ENCODE peak calls at places on chromosome 3, in ten cellular contexts. L is Panc1, S is foreskin fibroblast, P is left ventricle myocardium inferior, I is A549, O is mammary epithelial cell, T is neural progenitor cell, F is AG09319, V is bronchial epithelial cell, Q is endothelial cell. U is an unnamed sample.

GRCh38 chr3:65146149-65146548 is 458.3 kb upstream of the ADAMTS9 start:
- DNase-seq in T (peak), L (no peak), Q (no peak), V (peak), O (peak), P (no peak), F (no peak), I (no peak), S (peak), U (no peak)

GRCh38 chr3:142315083-142315482 is 89.7 kb upstream of the GK5 start:
- DNase-seq in I (peak), O (peak), T (no peak), F (peak), Q (no peak), P (no peak), V (peak), S (peak), L (no peak), U (no peak)

GRCh38 chr3:4741404-4742307 is 237.6 kb upstream of the BHLHE40 start:
- DNase-seq in I (peak), T (no peak), V (peak), F (peak), O (peak), S (peak), L (peak), Q (no peak), P (no peak), U (peak)

GRCh38 chr3:184663756-184664155 is 48.1 kb downstream of the MAGEF1 start:
- DNase-seq in F (peak), V (no peak), O (no peak), P (no peak), L (no peak), S (peak), Q (no peak), T (no peak), I (no peak), U (no peak)

GRCh38 chr3:158532099-158532734 is 38.8 kb upstream of the MLF1 start:
- DNase-seq in I (peak), O (peak), T (peak), Q (peak), L (peak), P (no peak), F (no peak), V (peak), S (peak), U (peak)

GRCh38 chr3:143167956-143168355 is 48.4 kb downstream of the CHST2 start:
- DNase-seq in Q (no peak), I (no peak), S (peak), L (no peak), T (no peak), P (no peak), F (no peak), O (peak), V (peak), U (no peak)

GRCh38 chr3:57147071-57147470 is 18.1 kb downstream of the IL17RD start:
- DNase-seq in O (no peak), I (no peak), V (no peak), T (no peak), P (no peak), F (no peak), Q (no peak), S (no peak), L (no peak), U (no peak)

GRCh38 chr3:72953325-72953956 is 43.2 kb upstream of the PPP4R2 start:
- DNase-seq in P (no peak), F (no peak), Q (no peak), I (peak), L (no peak), T (no peak), S (peak), O (no peak), V (peak), U (no peak)

GRCh38 chr3:102979202-102979601 is 544.4 kb downstream of the ZPLD1 start:
- DNase-seq in P (no peak), V (no peak), I (no peak), T (no peak), Q (no peak), O (no peak), L (no peak), F (no peak), S (no peak), U (no peak)

GRCh38 chr3:16512435-16513140 is 911 bp downstream of the RFTN1 start:
- DNase-seq in Q (peak), P (peak), F (no peak), S (peak), I (no peak), V (peak), L (no peak), O (no peak), T (peak), U (peak)

GRCh38 chr3:61269460-61269859 is 18.2 kb upstream of the FHIT start:
- DNase-seq in F (no peak), O (no peak), S (no peak), P (no peak), T (no peak), L (no peak), I (no peak), Q (no peak), V (no peak), U (no peak)

GRCh38 chr3:30617653-30618052 is 11.3 kb downstream of the TGFBR2 start:
- DNase-seq in O (no peak), S (no peak), V (no peak), P (no peak), Q (no peak), I (no peak), L (no peak), T (no peak), F (no peak), U (no peak)

GRCh38 chr3:194931366-194931765 is 245.7 kb downstream of the FAM43A start:
- DNase-seq in F (no peak), T (no peak), P (no peak), Q (no peak), L (no peak), V (no peak), I (no peak), O (no peak), S (no peak), U (no peak)

GRCh38 chr3:139664958-139665357 is 12.8 kb downstream of the NMNAT3 start:
- DNase-seq in P (no peak), L (no peak), Q (no peak), V (no peak), I (no peak), O (no peak), F (no peak), T (no peak), S (no peak), U (no peak)

GRCh38 chr3:46699846-46700523 is 1.2 kb upstream of the TMIE start:
- DNase-seq in T (no peak), S (no peak), O (no peak), F (no peak), I (no peak), P (peak), Q (no peak), L (no peak), V (no peak), U (no peak)

GRCh38 chr3:128152419-128153155 is 694 bp upstream of the EEFSEC start:
- DNase-seq in S (no peak), I (peak), F (no peak), O (no peak), P (no peak), Q (no peak), V (peak), T (no peak), L (peak), U (no peak)

GRCh38 chr3:38957296-38957695 is 94.4 kb downstream of the SCN11A start:
- DNase-seq in F (no peak), Q (no peak), L (no peak), P (no peak), O (peak), S (no peak), I (no peak), T (no peak), V (no peak), U (no peak)

DNA sequence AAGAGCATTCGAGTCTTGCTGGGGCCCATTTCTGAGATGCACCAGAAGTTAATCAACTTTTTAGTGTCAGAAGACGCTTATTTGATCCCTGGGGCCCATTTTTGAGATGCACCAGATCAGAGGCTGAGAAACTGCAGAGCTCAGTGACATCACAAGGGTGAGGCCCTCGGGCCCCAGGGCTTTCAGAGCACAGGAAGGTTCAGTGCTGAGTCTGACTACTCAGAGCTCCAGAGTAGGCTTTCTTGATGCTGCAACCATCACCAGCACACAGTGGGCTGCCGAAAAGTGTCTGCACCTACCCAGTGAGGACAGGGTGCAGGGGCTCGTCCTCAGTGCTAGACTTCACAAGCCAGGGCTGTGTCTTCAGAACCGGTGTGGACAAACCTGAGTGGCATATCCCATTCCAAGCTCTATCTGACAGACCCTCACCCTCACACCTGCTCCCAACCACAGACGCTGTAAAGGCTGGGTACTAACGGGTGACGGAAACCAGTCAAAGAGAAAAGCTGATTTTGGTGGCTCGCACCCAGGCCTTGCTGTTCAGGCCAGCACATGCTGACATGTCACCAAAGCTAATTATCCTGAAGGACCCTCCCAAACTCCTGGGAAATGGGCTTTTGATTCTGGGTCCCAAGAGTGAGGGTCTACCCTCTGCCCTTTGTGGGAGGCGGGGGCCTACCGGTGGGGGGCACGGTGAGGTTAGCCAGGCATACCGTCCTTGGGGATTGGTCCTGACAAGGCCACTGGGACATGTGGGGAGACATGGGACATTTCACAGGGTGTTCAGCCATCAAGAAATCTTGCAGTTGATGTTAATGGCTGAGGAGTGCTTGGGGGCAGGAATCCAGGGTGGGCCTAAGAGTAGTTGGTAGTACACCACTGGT is 83.0 kb downstream of the PDCD6IP start:
- DNase-seq in I (no peak), F (no peak), O (no peak), Q (no peak), P (no peak), T (no peak), S (no peak), V (no peak), L (no peak), U (no peak)
- TF ChIP-seq CTCF in I (no peak), F (no peak), O (no peak), Q (no peak), P (no peak), T (no peak), S (no peak), V (no peak), L (no peak), U (no peak)

GRCh38 chr3:134298281-134298680 is 47.6 kb upstream of the RYK start:
- DNase-seq in I (no peak), P (no peak), S (no peak), L (no peak), F (no peak), T (no peak), Q (no peak), O (no peak), V (no peak), U (no peak)

GRCh38 chr3:134299185-134299887 is 48.7 kb upstream of the RYK start:
- DNase-seq in O (peak), P (no peak), Q (no peak), S (peak), V (no peak), L (no peak), F (no peak), T (peak), I (no peak), U (no peak)

GRCh38 chr3:134299888-134300206 is 49.2 kb upstream of the RYK start:
- DNase-seq in P (no peak), T (no peak), F (no peak), L (no peak), S (peak), Q (no peak), V (no peak), O (no peak), I (no peak), U (no peak)

GRCh38 chr3:134302674-134303073 is 52.0 kb upstream of the RYK start:
- DNase-seq in V (no peak), S (no peak), L (no peak), P (no peak), I (no peak), O (no peak), Q (no peak), T (no peak), F (no peak), U (no peak)

DNA sequence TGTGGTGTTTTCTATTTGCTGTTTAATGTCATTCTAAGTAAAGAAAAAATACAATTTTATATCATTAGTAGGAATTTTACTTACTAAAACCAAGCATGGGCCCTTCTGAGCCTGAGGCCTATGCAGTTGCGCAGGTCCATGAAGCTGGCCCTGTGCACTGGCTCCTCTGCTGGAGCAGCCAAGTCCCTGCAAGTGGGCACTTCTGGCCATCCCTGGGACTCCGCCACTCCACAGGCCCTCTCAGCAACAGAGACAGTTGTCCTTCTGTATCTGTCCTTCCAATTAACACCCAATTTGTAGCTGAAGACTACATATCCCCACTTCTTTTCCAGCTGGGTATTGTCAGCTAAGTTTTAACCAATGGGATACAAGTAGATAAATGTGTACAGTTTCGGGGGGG is 49.9 kb upstream of the RYK start:
- DNase-seq in L (no peak), V (no peak), O (no peak), T (peak), F (no peak), P (no peak), Q (peak), I (peak), S (peak), U (no peak)
- TF ChIP-seq CTCF in L (peak), V (no peak), O (no peak), T (peak), F (peak), P (peak), Q (no peak), I (no peak), S (peak), U (no peak)

GRCh38 chr3:12138044-12138443 is 20.7 kb downstream of the TIMP4 start:
- DNase-seq in L (no peak), I (peak), S (peak), Q (peak), O (no peak), T (peak), P (no peak), F (no peak), V (peak), U (peak)
- TF ChIP-seq CTCF in L (peak), I (peak), S (peak), Q (no peak), O (peak), T (peak), P (peak), F (peak), V (peak), U (no peak)

DNA sequence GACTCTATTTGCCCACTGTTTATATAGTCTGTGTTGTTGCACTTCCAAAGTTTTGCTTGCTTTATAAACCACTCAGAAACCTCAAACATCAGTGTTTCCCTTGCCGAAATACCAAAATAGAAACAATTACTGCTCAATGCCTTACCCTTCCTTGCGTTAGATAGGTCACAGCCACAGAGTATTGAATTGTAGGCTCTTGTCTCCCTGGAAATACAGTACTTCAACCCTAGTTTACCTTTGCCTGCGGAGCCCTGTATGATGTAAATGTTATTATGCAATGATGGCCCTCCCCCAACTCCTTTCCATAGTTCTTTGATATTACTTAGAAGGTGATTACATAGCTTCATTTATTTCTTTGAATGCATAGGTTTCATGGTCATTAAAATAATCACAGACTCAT is 44.2 kb downstream of the SOX2 start:
- DNase-seq in I (no peak), F (no peak), Q (no peak), V (peak), O (no peak), T (peak), L (no peak), P (no peak), S (no peak), U (no peak)
- TF ChIP-seq CTCF in I (no peak), F (no peak), Q (no peak), V (no peak), O (no peak), T (no peak), L (no peak), P (no peak), S (no peak), U (no peak)

GRCh38 chr3:196179380-196180308 is 31.6 kb downstream of the ZDHHC19 start:
- DNase-seq in P (no peak), F (no peak), L (no peak), Q (no peak), O (peak), T (peak), I (no peak), S (peak), V (peak), U (peak)
- TF ChIP-seq CTCF in P (no peak), F (no peak), L (no peak), Q (no peak), O (no peak), T (no peak), I (no peak), S (no peak), V (no peak), U (no peak)

DNA sequence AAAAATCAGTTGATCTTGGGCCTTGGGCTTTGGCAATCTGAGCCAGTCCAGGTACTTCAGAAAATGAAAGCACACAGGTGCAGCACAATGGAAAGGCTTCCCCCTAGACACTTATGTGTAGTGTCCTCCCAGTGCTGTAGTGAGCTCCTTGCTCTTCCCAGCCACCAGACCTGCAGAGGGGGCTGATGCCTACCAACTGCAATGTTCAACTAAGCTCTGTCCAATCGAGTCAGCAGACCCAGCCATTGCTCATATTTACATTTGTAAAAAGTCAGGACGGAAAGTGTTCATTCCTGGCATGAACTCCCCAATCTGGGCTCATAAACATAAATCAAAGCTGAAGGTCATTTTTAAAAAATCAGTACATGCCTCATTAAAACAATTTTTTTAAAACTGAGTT is 73.0 kb downstream of the FOXP1 start:
- DNase-seq in P (no peak), L (no peak), F (no peak), I (peak), T (no peak), O (no peak), V (no peak), S (no peak), Q (no peak), U (no peak)
- TF ChIP-seq CTCF in P (no peak), L (no peak), F (no peak), I (peak), T (no peak), O (no peak), V (no peak), S (peak), Q (no peak), U (no peak)

GRCh38 chr3:48697952-48698351 is 12.2 kb upstream of the NCKIPSD start:
- DNase-seq in S (peak), T (no peak), L (no peak), P (no peak), F (no peak), I (no peak), V (no peak), Q (no peak), O (no peak), U (no peak)
- TF ChIP-seq CTCF in S (peak), T (no peak), L (no peak), P (no peak), F (no peak), I (no peak), V (no peak), Q (no peak), O (no peak), U (no peak)

U was measured in activated CD8-positive, alpha-beta T cell treated with anti-CD3 and anti-CD28 coated beads for 36 hours.